ENCODE peak calls at places on chromosomes 4 and X, in eight cellular contexts. One of them, this sample, is unnamed.

GRCh38 chrX:5474282-5474681 is 754.4 kb downstream of the NLGN4X start:
- DNase-seq in left ventricle myocardium inferior: no peak
- DNase-seq in upper lobe of right lung: no peak
- DNase-seq in GM23248: no peak
- DNase-seq in pancreas: no peak
- DNase-seq in fibroblast of lung: no peak
- DNase-seq in heart right ventricle: no peak
- DNase-seq in left lung: no peak
- DNase-seq in this sample: no peak

GRCh38 chr4:6360385-6360784 is 90.7 kb downstream of the WFS1 start:
- DNase-seq in GM23248: peak; percentile 15
- DNase-seq in pancreas: no peak
- DNase-seq in heart right ventricle: no peak
- DNase-seq in upper lobe of right lung: no peak
- DNase-seq in left lung: peak; percentile 61
- DNase-seq in left ventricle myocardium inferior: no peak
- DNase-seq in fibroblast of lung: peak; percentile 6
- DNase-seq in this sample: no peak

GRCh38 chr4:7087036-7087435 is 19.2 kb upstream of the GRPEL1 start:
- DNase-seq in fibroblast of lung: no peak
- DNase-seq in left ventricle myocardium inferior: no peak
- DNase-seq in upper lobe of right lung: no peak
- DNase-seq in heart right ventricle: no peak
- DNase-seq in pancreas: no peak
- DNase-seq in left lung: no peak
- DNase-seq in GM23248: no peak
- DNase-seq in this sample: no peak

GRCh38 chr4:30256105-30256828 is 463.9 kb upstream of the PCDH7 start:
- DNase-seq in left ventricle myocardium inferior: no peak
- DNase-seq in heart right ventricle: no peak
- DNase-seq in upper lobe of right lung: no peak
- DNase-seq in fibroblast of lung: no peak
- DNase-seq in GM23248: no peak
- DNase-seq in left lung: no peak
- DNase-seq in pancreas: no peak
- DNase-seq in this sample: no peak

GRCh38 chr4:137213372-137214173 is 318.7 kb downstream of the PCDH18 start:
- DNase-seq in upper lobe of right lung: no peak
- DNase-seq in GM23248: peak; percentile 55
- DNase-seq in left ventricle myocardium inferior: no peak
- DNase-seq in heart right ventricle: no peak
- DNase-seq in fibroblast of lung: peak; percentile 37
- DNase-seq in pancreas: no peak
- DNase-seq in left lung: no peak
- DNase-seq in this sample: no peak

GRCh38 chrX:37961118-37961517 is 45.2 kb upstream of the SYTL5 start:
- DNase-seq in heart right ventricle: no peak
- DNase-seq in upper lobe of right lung: no peak
- DNase-seq in left ventricle myocardium inferior: no peak
- DNase-seq in GM23248: no peak
- DNase-seq in left lung: no peak
- DNase-seq in pancreas: no peak
- DNase-seq in fibroblast of lung: no peak
- DNase-seq in this sample: no peak

GRCh38 chr4:84878090-84878489 is 88.4 kb downstream of the WDFY3 start:
- DNase-seq in left ventricle myocardium inferior: no peak
- DNase-seq in heart right ventricle: no peak
- DNase-seq in pancreas: no peak
- DNase-seq in upper lobe of right lung: no peak
- DNase-seq in left lung: no peak
- DNase-seq in fibroblast of lung: peak; percentile 89
- DNase-seq in GM23248: peak; percentile 90
- DNase-seq in this sample: no peak

GRCh38 chrX:17441965-17442364 is 67.0 kb downstream of the NHS start:
- DNase-seq in heart right ventricle: no peak
- DNase-seq in pancreas: no peak
- DNase-seq in fibroblast of lung: peak; percentile 81
- DNase-seq in left lung: no peak
- DNase-seq in left ventricle myocardium inferior: no peak
- DNase-seq in upper lobe of right lung: no peak
- DNase-seq in GM23248: peak; percentile 68
- DNase-seq in this sample: no peak

GRCh38 chr4:16126714-16127113 is 42.9 kb upstream of the PROM1 start:
- DNase-seq in pancreas: no peak
- DNase-seq in fibroblast of lung: no peak
- DNase-seq in left ventricle myocardium inferior: no peak
- DNase-seq in left lung: no peak
- DNase-seq in upper lobe of right lung: no peak
- DNase-seq in GM23248: no peak
- DNase-seq in heart right ventricle: no peak
- DNase-seq in this sample: no peak
- H3K27ac ChIP-seq in pancreas: no peak overlapping the region
- H3K27ac ChIP-seq in fibroblast of lung: no peak overlapping the region
- H3K27ac ChIP-seq in left ventricle myocardium inferior: no peak overlapping the region
- H3K27ac ChIP-seq in left lung: no peak overlapping the region
- H3K27ac ChIP-seq in upper lobe of right lung: no peak overlapping the region
- H3K27ac ChIP-seq in GM23248: no peak overlapping the region
- H3K27ac ChIP-seq in heart right ventricle: peak overlapping the region; percentile 2
- H3K27ac ChIP-seq in this sample: no peak overlapping the region

DNA sequence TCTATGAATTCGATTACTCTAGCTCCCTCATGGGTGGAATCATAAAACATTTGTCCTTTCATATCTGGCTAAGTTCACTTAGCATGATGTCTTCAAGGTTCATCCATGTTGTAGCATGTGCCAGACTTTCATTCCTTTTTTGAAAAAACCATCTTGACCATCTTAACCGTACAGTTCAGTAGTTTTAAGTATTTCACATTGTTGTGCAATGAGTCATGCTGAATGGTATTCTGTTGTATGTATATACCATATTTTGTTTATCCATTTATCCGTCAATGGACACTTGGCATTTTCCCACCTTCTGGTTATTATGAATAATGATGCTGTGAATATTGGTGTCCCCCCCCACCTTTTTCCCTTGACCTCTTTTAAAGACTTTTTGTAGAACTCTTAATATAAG is 72.4 kb upstream of the TLR2 start:
- DNase-seq in heart right ventricle: no peak
- DNase-seq in left lung: no peak
- DNase-seq in fibroblast of lung: peak; percentile 54
- DNase-seq in GM23248: peak; percentile 12
- DNase-seq in upper lobe of right lung: no peak
- DNase-seq in left ventricle myocardium inferior: no peak
- DNase-seq in pancreas: no peak
- DNase-seq in this sample: no peak
- H3K36me3 ChIP-seq in heart right ventricle: peaks cover 75% of the 10 kb centered on the region
- H3K36me3 ChIP-seq in left lung: peaks cover 55% of the 10 kb centered on the region
- H3K36me3 ChIP-seq in fibroblast of lung: no peaks in the 10 kb centered on the region
- H3K36me3 ChIP-seq in GM23248: peaks cover 6% of the 10 kb centered on the region
- H3K36me3 ChIP-seq in upper lobe of right lung: peaks cover 17% of the 10 kb centered on the region
- H3K36me3 ChIP-seq in left ventricle myocardium inferior: peaks cover 37% of the 10 kb centered on the region
- H3K36me3 ChIP-seq in pancreas: peaks cover under 1% of the 10 kb centered on the region
- H3K36me3 ChIP-seq in this sample: peaks cover 38% of the 10 kb centered on the region

DNA sequence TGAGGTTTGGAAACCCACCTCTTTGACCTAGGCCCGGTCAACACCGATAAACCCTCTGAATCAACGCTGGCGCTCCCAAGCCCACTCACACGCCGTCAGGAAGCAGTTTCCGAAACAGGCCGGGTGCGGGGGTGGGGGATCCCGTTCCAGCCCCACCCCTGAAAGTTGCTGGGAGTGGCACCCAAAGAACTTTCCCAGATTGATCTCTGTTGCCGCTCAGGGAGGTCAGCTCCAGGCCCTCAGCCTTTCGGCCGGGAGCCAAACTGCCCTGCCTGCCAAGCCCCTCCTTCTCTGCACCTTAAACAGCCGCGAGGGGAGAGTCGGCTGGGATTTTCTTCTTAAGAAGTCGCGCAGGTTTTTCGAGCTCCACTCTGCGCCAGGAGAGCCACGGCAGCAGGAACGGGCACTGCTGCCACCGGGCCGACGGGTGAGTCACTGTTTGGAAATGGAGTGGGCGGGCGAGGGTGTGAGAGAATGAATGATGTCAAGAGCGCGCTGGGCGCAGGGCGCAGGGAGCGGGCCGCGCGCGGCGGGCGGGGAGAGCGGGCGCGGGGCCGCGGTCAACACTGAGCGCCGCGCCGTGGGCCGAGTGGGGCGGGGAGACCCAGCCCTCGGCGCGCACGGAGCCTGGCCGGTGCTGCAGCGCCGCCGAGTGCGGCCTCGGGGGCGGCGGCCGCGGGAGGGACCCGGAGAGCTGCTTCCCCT is at the start of gene SGMS2:
- DNase-seq in upper lobe of right lung: peak; percentile 95
- DNase-seq in GM23248: peak; percentile 97
- DNase-seq in left lung: peak; percentile 96
- DNase-seq in heart right ventricle: peak; percentile 87
- DNase-seq in pancreas: peak; percentile 92
- DNase-seq in fibroblast of lung: peak; percentile 89
- DNase-seq in left ventricle myocardium inferior: peak; percentile 86
- DNase-seq in this sample: no peak
- H3K27ac ChIP-seq in upper lobe of right lung: peak within 1 kb of the TSS; percentile 94
- H3K27ac ChIP-seq in GM23248: peak within 1 kb of the TSS; percentile 90
- H3K27ac ChIP-seq in left lung: peak within 1 kb of the TSS; percentile 94
- H3K27ac ChIP-seq in heart right ventricle: peak within 1 kb of the TSS; percentile 93
- H3K27ac ChIP-seq in pancreas: peak within 1 kb of the TSS; percentile 98
- H3K27ac ChIP-seq in fibroblast of lung: peak within 1 kb of the TSS; percentile 89
- H3K27ac ChIP-seq in left ventricle myocardium inferior: peak within 1 kb of the TSS; percentile 94
- H3K27ac ChIP-seq in this sample: no peak within 1 kb of the TSS

GRCh38 chrX:15814811-15815210 is 24.5 kb downstream of the ZRSR2 start:
- DNase-seq in left lung: no peak
- DNase-seq in pancreas: no peak
- DNase-seq in left ventricle myocardium inferior: no peak
- DNase-seq in GM23248: no peak
- DNase-seq in fibroblast of lung: no peak
- DNase-seq in heart right ventricle: no peak
- DNase-seq in upper lobe of right lung: no peak
- DNase-seq in this sample: no peak
- H3K36me3 ChIP-seq in left lung: peaks cover 34% of the 10 kb centered on the region
- H3K36me3 ChIP-seq in pancreas: peaks cover 3% of the 10 kb centered on the region
- H3K36me3 ChIP-seq in left ventricle myocardium inferior: peaks cover 14% of the 10 kb centered on the region
- H3K36me3 ChIP-seq in GM23248: peaks cover 3% of the 10 kb centered on the region
- H3K36me3 ChIP-seq in fibroblast of lung: no peaks in the 10 kb centered on the region
- H3K36me3 ChIP-seq in heart right ventricle: peaks cover 87% of the 10 kb centered on the region
- H3K36me3 ChIP-seq in upper lobe of right lung: peaks cover 20% of the 10 kb centered on the region
- H3K36me3 ChIP-seq in this sample: peaks cover 3% of the 10 kb centered on the region

DNA sequence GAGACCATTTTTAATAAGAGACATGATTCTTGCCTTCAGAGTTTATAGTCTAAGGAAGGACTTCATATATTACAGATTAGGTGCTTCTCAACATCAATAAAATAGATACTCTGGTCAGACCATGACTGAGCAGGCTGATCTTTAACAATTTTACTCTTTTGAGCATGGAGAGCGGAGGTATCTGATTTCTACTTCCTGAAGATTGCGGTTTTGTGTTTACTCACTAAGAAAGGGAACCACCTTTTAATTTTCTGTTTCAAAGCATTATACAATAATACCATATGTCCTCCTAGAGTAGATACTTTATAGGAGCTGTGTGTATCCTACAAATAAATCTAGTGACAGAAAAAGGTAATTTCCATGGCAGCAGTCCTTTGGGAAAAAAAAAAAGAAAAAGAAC is 12.5 kb downstream of the MORC4 start:
- DNase-seq in left lung: no peak
- DNase-seq in left ventricle myocardium inferior: no peak
- DNase-seq in heart right ventricle: no peak
- DNase-seq in upper lobe of right lung: no peak
- DNase-seq in fibroblast of lung: no peak
- DNase-seq in GM23248: no peak
- DNase-seq in pancreas: no peak
- DNase-seq in this sample: no peak
- H3K27ac ChIP-seq in left lung: no peak overlapping the region
- H3K27ac ChIP-seq in left ventricle myocardium inferior: no peak overlapping the region
- H3K27ac ChIP-seq in heart right ventricle: no peak overlapping the region
- H3K27ac ChIP-seq in upper lobe of right lung: no peak overlapping the region
- H3K27ac ChIP-seq in fibroblast of lung: no peak overlapping the region
- H3K27ac ChIP-seq in GM23248: no peak overlapping the region
- H3K27ac ChIP-seq in pancreas: no peak overlapping the region
- H3K27ac ChIP-seq in this sample: no peak overlapping the region